ENCODE peak calls at places on chromosome 4, in seven cellular contexts. Y is mucosa of descending colon, L is transverse colon, C is tibial artery, R is Karpas-422, E is neural progenitor cell, Q is astrocyte. B is an unnamed sample. For H3K4me1 and H3K36me3, the result is how much of the 10 kb centered on the place peaks cover.

GRCh38 chr4:86346320-86346719 is 13.5 kb downstream of the MAPK10 start:
- DNase-seq in Y (no peak), L (no peak), C (no peak), R (no peak), E (no peak), Q (no peak), B (no peak)

GRCh38 chr4:52950226-52950625 is 88.1 kb downstream of the RASL11B start:
- DNase-seq in Y (no peak), L (no peak), C (no peak), R (no peak), E (no peak), Q (no peak), B (no peak)

GRCh38 chr4:86919824-86920223 is 15.0 kb upstream of the AFF1 start:
- DNase-seq in Y (no peak), L (no peak), C (no peak), R (no peak), E (no peak), Q (no peak), B (no peak)

GRCh38 chr4:3304831-3305609 is 12.2 kb downstream of the RGS12 start:
- DNase-seq in Y (no peak), L (no peak), C (peak), R (no peak), E (no peak), Q (peak), B (peak)

GRCh38 chr4:131248314-131248713 is 1900.8 kb upstream of the PCDH10 start:
- DNase-seq in Y (no peak), L (no peak), C (no peak), R (no peak), E (no peak), Q (no peak), B (no peak)

GRCh38 chr4:26152051-26152450 is 168.8 kb upstream of the RBPJ start:
- DNase-seq in Y (no peak), L (no peak), C (no peak), R (no peak), E (no peak), Q (no peak), B (no peak)

GRCh38 chr4:178523038-178523437 is 1080.8 kb upstream of the AGA start:
- DNase-seq in Y (no peak), L (no peak), C (no peak), R (no peak), E (no peak), Q (no peak), B (no peak)

GRCh38 chr4:118867311-118868067 is 21.2 kb upstream of the SYNPO2 start:
- DNase-seq in Y (no peak), L (no peak), C (no peak), R (no peak), E (no peak), Q (no peak), B (no peak)

GRCh38 chr4:32140636-32141035 is 1420.5 kb downstream of the PCDH7 start:
- DNase-seq in Y (no peak), L (no peak), C (no peak), R (no peak), E (no peak), Q (peak), B (no peak)

DNA sequence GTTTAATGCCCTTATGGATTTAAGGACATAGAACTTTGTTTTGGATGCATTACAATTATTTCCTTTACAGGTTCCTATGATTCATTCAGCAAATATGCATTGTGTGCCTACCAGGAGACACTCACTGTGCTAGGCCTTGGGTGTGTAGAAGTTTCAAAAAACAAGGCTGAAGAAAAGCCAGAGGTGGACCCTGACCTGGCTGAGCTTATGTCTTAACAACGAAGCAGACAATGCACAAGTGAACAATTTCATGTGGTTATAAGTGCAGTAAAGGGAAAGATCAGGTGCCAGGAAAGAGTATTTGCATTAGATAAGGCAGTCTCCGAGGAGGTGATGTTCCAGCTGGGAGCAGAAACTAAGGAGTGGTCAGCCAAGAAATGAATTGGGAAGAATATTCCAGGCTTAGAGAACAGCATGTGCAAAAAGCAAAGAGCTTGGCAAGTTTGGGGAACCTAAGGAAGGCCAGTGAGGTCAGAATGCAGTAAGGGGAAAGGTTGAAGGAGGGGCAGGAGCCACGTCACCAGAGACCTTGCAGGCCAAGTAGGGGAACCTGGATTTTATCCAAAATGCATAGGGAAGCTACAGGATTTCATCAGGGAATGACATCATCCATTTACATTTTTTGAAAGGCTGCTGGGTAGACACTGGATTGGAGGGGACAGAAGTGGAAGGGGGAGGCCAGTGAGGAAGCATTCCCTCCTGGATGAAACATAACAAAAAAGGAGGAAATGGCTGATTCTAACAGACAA is 193.6 kb downstream of the SOWAHB start:
- DNase-seq in Y (peak), L (peak), C (no peak), R (no peak), E (no peak), Q (peak), B (no peak)
- H3K4me1 ChIP-seq in Y (under half), L (under half), C (half or more), R (under half), E (under half), Q (under half), B (under half)

GRCh38 chr4:84977409-84977808 is 10.9 kb upstream of the WDFY3 start:
- DNase-seq in Y (no peak), L (no peak), C (no peak), R (no peak), E (no peak), Q (no peak), B (no peak)
- H3K36me3 ChIP-seq in Y (under half), L (under half), C (under half), R (under half), E (under half), Q (under half), B (under half)

GRCh38 chr4:162683659-162684370 is 482.9 kb downstream of the NAF1 start:
- DNase-seq in Y (no peak), L (no peak), C (no peak), R (no peak), E (no peak), Q (peak), B (no peak)
- H3K4me1 ChIP-seq in Y (under half), L (under half), C (under half), R (under half), E (under half), Q (under half), B (under half)

DNA sequence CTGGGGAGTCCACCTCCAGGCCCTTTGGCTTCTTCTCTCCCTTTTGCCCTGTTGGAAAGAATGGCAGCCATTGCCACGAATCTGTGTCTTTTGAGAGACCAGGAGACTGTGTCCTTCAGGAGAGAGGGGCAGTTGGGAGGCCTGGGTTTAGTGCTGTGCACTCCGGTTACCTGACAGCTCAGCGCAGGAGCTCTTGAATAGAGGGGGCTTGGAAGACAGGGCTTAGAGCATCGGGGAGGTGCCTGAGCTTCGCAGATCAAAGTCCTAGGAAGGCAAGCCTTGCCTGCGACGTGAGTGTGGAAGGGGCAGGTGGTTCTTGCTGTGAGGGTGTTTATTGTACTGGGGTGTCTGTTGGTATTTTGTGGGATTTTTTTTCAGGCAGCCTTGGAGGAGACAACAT is 41.9 kb upstream of the TADA2B start:
- DNase-seq in Y (no peak), L (no peak), C (no peak), R (no peak), E (no peak), Q (no peak), B (no peak)
- H3K36me3 ChIP-seq in Y (under half), L (under half), C (under half), R (under half), E (under half), Q (under half), B (under half)